ENCODE peak calls at places on chromosomes 11 and 22, in six cellular contexts. L is AG08395; O is Ammon's horn; P is CD8-positive, alpha-beta T cell; C is fibroblast of lung; D is T-helper 9 cell. E is an unnamed sample.

GRCh38 chr11:77381749-77382693 is 80.5 kb upstream of the GDPD4 start:
- DNase-seq in L (peak), O (peak), P (no peak), C (peak), D (no peak), E (no peak)

GRCh38 chr22:22789922-22790845 is 97.4 kb upstream of the IGLL5 start:
- DNase-seq in L (no peak), O (no peak), P (no peak), C (no peak), D (no peak), E (no peak)

GRCh38 chr11:2807276-2807681 is 78.3 kb downstream of the CDKN1C start:
- DNase-seq in L (no peak), O (peak), P (no peak), C (peak), D (no peak), E (peak)

GRCh38 chr22:21829523-21829922 is 37.9 kb downstream of the MAPK1 start:
- DNase-seq in L (no peak), O (no peak), P (no peak), C (peak), D (no peak), E (no peak)

GRCh38 chr22:34800265-34800664 is 265.7 kb upstream of the ISX start:
- DNase-seq in L (peak), O (no peak), P (no peak), C (peak), D (no peak), E (no peak)

GRCh38 chr11:124841765-124842700 is 23.2 kb upstream of the ROBO3 start:
- DNase-seq in L (no peak), O (no peak), P (no peak), C (no peak), D (no peak), E (no peak)

GRCh38 chr11:1219446-1219835 is 3.4 kb upstream of the MUC5B start:
- DNase-seq in L (no peak), O (no peak), P (no peak), C (no peak), D (no peak), E (no peak)

GRCh38 chr11:15819679-15820286 is 536.6 kb downstream of the SOX6 start:
- DNase-seq in L (peak), O (peak), P (no peak), C (peak), D (peak), E (peak)

GRCh38 chr11:334264-335033 is 13.8 kb upstream of the IFITM3 start:
- DNase-seq in L (no peak), O (no peak), P (no peak), C (peak), D (no peak), E (peak)

GRCh38 chr11:16111690-16112089 is 244.7 kb downstream of the SOX6 start:
- DNase-seq in L (no peak), O (peak), P (no peak), C (no peak), D (no peak), E (no peak)

GRCh38 chr22:19755722-19756287 is 4.8 kb upstream of the TBX1 start:
- DNase-seq in L (no peak), O (no peak), P (no peak), C (no peak), D (no peak), E (no peak)

GRCh38 chr22:26617251-26618199 is at the start of gene CRYBB1:
- DNase-seq in L (peak), O (peak), P (no peak), C (no peak), D (no peak), E (peak)